ENCODE peak calls at places on chromosomes 6 and 20, in four cellular contexts. A, X, P and N are unnamed samples.

GRCh38 chr6:16184129-16184528 is 54.3 kb upstream of the GMPR start:
- DNase-seq in A (peak; percentile 72), X (no peak), P (no peak), N (no peak)

GRCh38 chr6:41284726-41285125 is 1.8 kb downstream of the TREM1 start:
- DNase-seq in A (peak; percentile 1), X (no peak), P (no peak), N (no peak)

GRCh38 chr6:20620043-20620442 is 85.8 kb downstream of the CDKAL1 start:
- DNase-seq in A (no peak), X (no peak), P (no peak), N (no peak)

GRCh38 chr6:86937219-86938079 is at the start of gene HTR1E:
- DNase-seq in A (peak; percentile 70), X (peak; percentile 45), P (peak; percentile 73), N (no peak)

GRCh38 chr20:37945034-37945660 is 42.2 kb downstream of the VSTM2L start:
- DNase-seq in A (no peak), X (no peak), P (no peak), N (no peak)

GRCh38 chr6:79713701-79714322 is 82.7 kb downstream of the SH3BGRL2 start:
- DNase-seq in A (peak; percentile 26), X (no peak), P (peak; percentile 44), N (no peak)

GRCh38 chr20:23667666-23668065 is 21.2 kb downstream of the CST4 start:
- DNase-seq in A (no peak), X (no peak), P (no peak), N (no peak)

GRCh38 chr20:44496976-44497375 is 21.3 kb downstream of the TTPAL start:
- DNase-seq in A (no peak), X (no peak), P (no peak), N (peak; percentile 54)

GRCh38 chr20:59469266-59470252 is 134.8 kb upstream of the PHACTR3 start:
- DNase-seq in A (no peak), X (no peak), P (no peak), N (no peak)

GRCh38 chr6:49430866-49431265 is 32.2 kb downstream of the MMUT start:
- DNase-seq in A (no peak), X (no peak), P (no peak), N (no peak)

GRCh38 chr20:50575869-50576720 is 65.9 kb downstream of the PTPN1 start:
- DNase-seq in A (peak; percentile 60), X (peak; percentile 21), P (peak; percentile 24), N (no peak)